ENCODE peak calls at places on chromosomes 5 and 9, in seven cellular contexts. K is islet precursor cell; N is stimulated activated CD4-positive, alpha-beta T cell treated with anti-CD3 and anti-CD28 coated beads, Interleukin-1b, Interleukin-23, amount 100 ng/mL, for 4 hours; B is neuronal stem cell; W is mesendoderm; L is smooth muscle cell of the brain vasculature; H is heart right ventricle. Y is an unnamed sample.

GRCh38 chr5:93956006-93956405 is 214.6 kb upstream of the POU5F2 start:
- DNase-seq in K (no peak), W (no peak), L (no peak), B (no peak), N (no peak), H (no peak), Y (no peak)

GRCh38 chr5:4571248-4571950 is 568.7 kb upstream of the ADAMTS16 start:
- DNase-seq in W (peak), H (no peak), B (no peak), N (no peak), L (no peak), K (no peak), Y (no peak)

GRCh38 chr5:160252916-160253315 is 23.6 kb downstream of the FABP6 start:
- DNase-seq in B (no peak), N (no peak), W (no peak), L (no peak), H (no peak), K (no peak), Y (no peak)

GRCh38 chr5:180071418-180072255 is at the start of gene RNF130:
- DNase-seq in B (peak), W (peak), N (peak), H (peak), K (peak), L (peak), Y (peak)

GRCh38 chr9:95385521-95385920 is 68.0 kb upstream of the FANCC start:
- DNase-seq in W (no peak), N (no peak), B (no peak), L (no peak), K (no peak), H (no peak), Y (no peak)

GRCh38 chr5:164958688-164959087 is 1453.3 kb downstream of the MAT2B start:
- DNase-seq in N (no peak), B (no peak), L (no peak), H (no peak), K (no peak), W (no peak), Y (no peak)

GRCh38 chr9:131178382-131178781 is 53.0 kb downstream of the NUP214 start:
- DNase-seq in L (no peak), N (peak), B (peak), K (peak), H (peak), W (peak), Y (peak)

GRCh38 chr9:102101723-102102122 is 363.3 kb upstream of the GRIN3A start:
- DNase-seq in K (no peak), L (no peak), W (no peak), H (no peak), N (no peak), B (no peak), Y (no peak)

Y was measured in activated CD8-positive, alpha-beta memory T cell treated with anti-CD3 and anti-CD28 coated beads, Interleukin-2, amount 50 U/mL, for 48 hours.